ENCODE peak calls at places on chromosomes 5 and 9, in six cellular contexts. M is heart right ventricle, Y is body of pancreas, E is astrocyte, X is suprapubic skin, F is GM06990. G is an unnamed sample. For H3K36me3, the result is how much of the 10 kb centered on the place peaks cover.

GRCh38 chr9:89430995-89431394 is 66.9 kb downstream of the SEMA4D start:
- DNase-seq in X (no peak), M (no peak), E (no peak), Y (no peak), F (no peak), G (no peak)

GRCh38 chr5:179287071-179287470 is 58.2 kb downstream of the ADAMTS2 start:
- DNase-seq in Y (no peak), M (peak), E (no peak), F (no peak), X (peak), G (no peak)

GRCh38 chr9:20178679-20179078 is 389.8 kb upstream of the SLC24A2 start:
- DNase-seq in X (no peak), M (no peak), E (no peak), Y (no peak), F (no peak), G (no peak)

GRCh38 chr5:96344678-96345612 is 88.1 kb downstream of the PCSK1 start:
- DNase-seq in Y (peak), M (no peak), F (no peak), E (peak), X (no peak), G (peak)

GRCh38 chr9:127868278-127868903 is 9.1 kb downstream of the AK1 start:
- DNase-seq in E (no peak), Y (no peak), F (no peak), X (no peak), M (no peak), G (no peak)

GRCh38 chr9:92140074-92140753 is 25.0 kb upstream of the SPTLC1 start:
- DNase-seq in F (peak), M (peak), Y (peak), E (no peak), X (peak), G (no peak)

GRCh38 chr5:127833999-127834953 is 131.1 kb downstream of the CCDC192 start:
- DNase-seq in M (no peak), X (no peak), E (peak), Y (no peak), F (no peak), G (no peak)

GRCh38 chr9:125632321-125633115 is 74.5 kb downstream of the MAPKAP1 start:
- DNase-seq in M (no peak), Y (no peak), E (peak), F (peak), X (no peak), G (peak)

GRCh38 chr9:20618361-20618799 is 3.9 kb downstream of the MLLT3 start:
- DNase-seq in F (no peak), Y (peak), M (no peak), E (peak), X (no peak), G (no peak)

GRCh38 chr9:70840266-70840665 is 281.2 kb downstream of the TRPM3 start:
- DNase-seq in X (no peak), E (no peak), F (no peak), M (no peak), Y (no peak), G (no peak)

GRCh38 chr5:139443766-139444473 is 4.6 kb upstream of the DNAJC18 start:
- DNase-seq in M (no peak), X (peak), F (no peak), Y (no peak), E (peak), G (no peak)

GRCh38 chr5:55187370-55187769 is 14.4 kb upstream of the CDC20B start:
- DNase-seq in E (no peak), X (no peak), Y (no peak), M (no peak), F (no peak), G (no peak)

GRCh38 chr5:180294401-180294800 is 2.5 kb upstream of the MAPK9 start:
- DNase-seq in X (no peak), F (no peak), Y (no peak), E (no peak), M (no peak), G (no peak)

GRCh38 chr5:151296478-151296830 is 7.1 kb downstream of the SLC36A3 start:
- DNase-seq in M (no peak), E (no peak), F (no peak), Y (no peak), X (no peak), G (no peak)

GRCh38 chr9:113933188-113933587 is 57.1 kb downstream of the ZNF618 start:
- DNase-seq in F (no peak), E (no peak), X (no peak), M (no peak), Y (no peak), G (no peak)

GRCh38 chr5:178383919-178384814 is 151.6 kb upstream of the PHYKPL start:
- DNase-seq in X (no peak), E (no peak), M (peak), F (no peak), Y (no peak), G (no peak)

GRCh38 chr5:114192108-114192507 is 169.8 kb upstream of the KCNN2 start:
- DNase-seq in E (peak), F (no peak), Y (no peak), X (no peak), M (no peak), G (peak)

DNA sequence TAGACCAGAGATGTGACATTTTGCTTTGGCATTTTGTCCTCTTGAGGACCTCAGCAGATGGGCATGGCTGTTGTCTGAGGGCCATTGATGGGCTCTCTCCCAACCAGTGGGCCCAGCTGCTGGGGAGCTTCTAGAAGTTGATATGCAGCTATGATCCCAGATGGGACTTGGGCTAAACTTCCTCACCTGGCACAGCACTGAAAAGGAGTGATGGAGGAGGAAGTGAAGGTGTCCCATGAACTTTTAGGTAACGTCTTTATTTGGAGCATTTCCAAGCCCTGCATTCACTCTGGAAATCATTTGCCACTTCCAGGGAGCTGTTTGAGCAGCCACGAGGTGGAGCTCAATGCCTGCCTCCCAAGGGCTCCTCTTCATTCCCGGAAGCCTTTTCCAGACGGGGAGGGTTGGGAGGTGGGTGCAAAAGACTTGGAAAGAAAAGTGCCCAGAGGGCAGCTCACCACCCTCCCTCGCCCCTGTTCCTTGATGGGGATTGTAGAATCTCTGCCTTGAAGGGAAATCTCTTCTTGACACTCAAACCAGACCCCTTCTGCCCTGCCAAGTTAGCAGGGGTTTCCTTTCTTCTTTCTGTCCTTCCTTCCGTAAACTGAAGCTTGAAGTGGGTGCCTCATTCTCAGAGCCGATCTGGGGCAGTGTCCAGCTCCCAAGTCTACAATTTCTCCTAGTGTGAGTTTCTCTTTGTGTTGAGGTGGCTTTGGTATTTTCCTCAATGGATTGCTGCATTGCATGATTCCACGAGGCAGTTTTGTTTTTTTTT is 18.1 kb upstream of the NEUROG1 start:
- DNase-seq in E (peak), Y (peak), F (no peak), X (no peak), M (no peak), G (no peak)
- TF ChIP-seq CTCF in E (peak), Y (peak), F (no peak), X (peak), M (peak), G (peak)

GRCh38 chr9:133031496-133031911 is 707 bp downstream of the GTF3C5 start:
- DNase-seq in Y (no peak), E (no peak), M (no peak), F (no peak), X (peak), G (no peak)

GRCh38 chr9:133029994-133030316 is 842 bp upstream of the GTF3C5 start:
- DNase-seq in M (peak), F (no peak), Y (no peak), E (no peak), X (no peak), G (no peak)

GRCh38 chr9:133030317-133031129 is at the start of gene GTF3C5:
- DNase-seq in X (peak), F (peak), E (peak), Y (peak), M (peak), G (peak)

GRCh38 chr9:133031130-133031422 is 279 bp downstream of the GTF3C5 start:
- DNase-seq in X (no peak), Y (no peak), M (no peak), E (no peak), F (no peak), G (no peak)

DNA sequence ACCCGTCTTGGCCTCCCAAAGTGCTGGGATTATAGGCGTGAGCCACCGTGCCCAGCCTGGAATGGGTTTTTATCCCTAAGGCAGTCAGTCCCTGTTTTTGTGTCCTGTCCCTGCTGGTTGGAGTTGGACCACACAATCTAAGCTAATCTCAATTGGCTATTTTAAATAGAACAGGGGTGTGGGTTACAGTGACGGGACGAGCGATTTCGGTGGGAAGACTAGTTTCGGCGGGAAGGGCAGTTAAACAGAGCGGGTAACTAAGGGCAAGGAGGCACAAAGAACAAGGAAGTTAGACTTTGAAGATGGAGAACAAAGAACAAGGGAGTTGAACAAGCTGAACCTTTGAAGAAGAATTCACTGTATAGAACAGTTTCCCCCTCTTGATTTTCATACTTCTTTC is 1.4 kb downstream of the GTF3C5 start:
- DNase-seq in Y (no peak), F (no peak), X (peak), M (no peak), E (no peak), G (no peak)
- H3K4me3 ChIP-seq in Y (no peak), F (no peak), X (peak), M (no peak), E (no peak), G (no peak)

DNA sequence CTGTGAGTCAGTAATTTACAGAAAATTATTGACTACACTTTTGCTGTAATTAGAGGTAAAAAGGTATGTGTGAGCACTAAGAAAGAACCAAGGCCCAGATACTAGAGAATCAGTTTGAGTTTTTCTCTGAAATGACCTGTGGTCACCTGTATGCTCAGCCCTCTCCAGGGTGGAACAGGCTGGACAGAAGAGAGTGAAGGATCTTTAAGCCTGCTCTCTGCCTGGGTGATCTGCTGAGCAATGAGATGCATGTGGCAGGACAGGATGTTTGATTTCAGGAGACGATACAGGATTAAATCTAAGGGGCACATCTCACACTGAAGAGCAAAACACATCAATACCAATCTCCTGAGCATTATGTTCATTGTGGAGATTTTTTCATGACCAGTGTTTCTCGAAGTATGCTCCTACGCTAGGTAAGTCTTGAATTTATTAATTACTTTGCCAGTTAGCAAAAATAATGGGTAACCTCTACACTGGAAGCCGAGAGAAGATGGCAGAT is 25.5 kb downstream of the HMGCR start:
- DNase-seq in X (no peak), E (no peak), M (no peak), Y (no peak), F (no peak), G (no peak)
- H3K36me3 ChIP-seq in X (under half), E (under half), M (under half), Y (under half), F (under half), G (under half)

GRCh38 chr5:142696379-142696778 is 10.5 kb upstream of the FGF1 start:
- DNase-seq in Y (no peak), M (no peak), E (no peak), X (no peak), F (no peak), G (no peak)

GRCh38 chr5:142699105-142699720 is 13.3 kb upstream of the FGF1 start:
- DNase-seq in E (peak), X (peak), M (peak), Y (peak), F (peak), G (no peak)

GRCh38 chr5:142697846-142698245 is 12.0 kb upstream of the FGF1 start:
- DNase-seq in Y (peak), M (peak), E (peak), F (no peak), X (no peak), G (no peak)

GRCh38 chr5:142698447-142698846 is 12.6 kb upstream of the FGF1 start:
- DNase-seq in M (no peak), E (no peak), X (no peak), Y (no peak), F (no peak), G (no peak)

GRCh38 chr5:142697356-142697807 is 11.5 kb upstream of the FGF1 start:
- DNase-seq in X (no peak), M (no peak), E (peak), F (no peak), Y (peak), G (no peak)
- TF ChIP-seq CTCF in X (no peak), M (no peak), E (no peak), F (no peak), Y (no peak), G (no peak)